ENCODE peak calls at places on chromosomes 7 and 10, in six cellular contexts. One of them, this sample, is unnamed.

GRCh38 chr10:44967596-44967995 is 8.0 kb downstream of the RASSF4 start:
- DNase-seq in GM23338: no peak
- DNase-seq in IMR-90: no peak
- DNase-seq in stimulated activated CD4-positive, alpha-beta T cell treated with anti-CD3 and anti-CD28 coated beads, Interleukin-2, amount 100 ng/mL, for 48 hours: no peak
- DNase-seq in activated naive CD4-positive, alpha-beta T cell treated with anti-CD3 and anti-CD28 coated beads, Interleukin-2, amount 10 ng/mL, durations not matched to agents 7 days and 5 days: no peak
- DNase-seq in memory B cell: no peak
- DNase-seq in this sample: no peak

GRCh38 chr10:86242761-86243160 is 123.8 kb downstream of the GRID1 start:
- DNase-seq in memory B cell: no peak
- DNase-seq in IMR-90: no peak
- DNase-seq in activated naive CD4-positive, alpha-beta T cell treated with anti-CD3 and anti-CD28 coated beads, Interleukin-2, amount 10 ng/mL, durations not matched to agents 7 days and 5 days: no peak
- DNase-seq in GM23338: no peak
- DNase-seq in stimulated activated CD4-positive, alpha-beta T cell treated with anti-CD3 and anti-CD28 coated beads, Interleukin-2, amount 100 ng/mL, for 48 hours: no peak
- DNase-seq in this sample: no peak

GRCh38 chr10:24255115-24255895 is 46.4 kb downstream of the KIAA1217 start:
- DNase-seq in stimulated activated CD4-positive, alpha-beta T cell treated with anti-CD3 and anti-CD28 coated beads, Interleukin-2, amount 100 ng/mL, for 48 hours: no peak
- DNase-seq in activated naive CD4-positive, alpha-beta T cell treated with anti-CD3 and anti-CD28 coated beads, Interleukin-2, amount 10 ng/mL, durations not matched to agents 7 days and 5 days: no peak
- DNase-seq in IMR-90: no peak
- DNase-seq in memory B cell: no peak
- DNase-seq in GM23338: peak; percentile 65
- DNase-seq in this sample: no peak

GRCh38 chr7:22444181-22444966 is 55.6 kb downstream of the STEAP1B start:
- DNase-seq in stimulated activated CD4-positive, alpha-beta T cell treated with anti-CD3 and anti-CD28 coated beads, Interleukin-2, amount 100 ng/mL, for 48 hours: no peak
- DNase-seq in GM23338: no peak
- DNase-seq in memory B cell: no peak
- DNase-seq in activated naive CD4-positive, alpha-beta T cell treated with anti-CD3 and anti-CD28 coated beads, Interleukin-2, amount 10 ng/mL, durations not matched to agents 7 days and 5 days: no peak
- DNase-seq in IMR-90: no peak
- DNase-seq in this sample: no peak

GRCh38 chr10:70543911-70544310 is 58.6 kb downstream of the PRF1 start:
- DNase-seq in GM23338: no peak
- DNase-seq in IMR-90: no peak
- DNase-seq in memory B cell: no peak
- DNase-seq in stimulated activated CD4-positive, alpha-beta T cell treated with anti-CD3 and anti-CD28 coated beads, Interleukin-2, amount 100 ng/mL, for 48 hours: no peak
- DNase-seq in activated naive CD4-positive, alpha-beta T cell treated with anti-CD3 and anti-CD28 coated beads, Interleukin-2, amount 10 ng/mL, durations not matched to agents 7 days and 5 days: no peak
- DNase-seq in this sample: no peak

GRCh38 chr7:27161721-27162547 is 3.4 kb downstream of the HOXA9 start:
- DNase-seq in IMR-90: no peak
- DNase-seq in activated naive CD4-positive, alpha-beta T cell treated with anti-CD3 and anti-CD28 coated beads, Interleukin-2, amount 10 ng/mL, durations not matched to agents 7 days and 5 days: no peak
- DNase-seq in stimulated activated CD4-positive, alpha-beta T cell treated with anti-CD3 and anti-CD28 coated beads, Interleukin-2, amount 100 ng/mL, for 48 hours: no peak
- DNase-seq in memory B cell: no peak
- DNase-seq in GM23338: peak; percentile 42
- DNase-seq in this sample: no peak

GRCh38 chr10:118629211-118629610 is 33.8 kb upstream of the PRLHR start:
- DNase-seq in memory B cell: no peak
- DNase-seq in IMR-90: no peak
- DNase-seq in stimulated activated CD4-positive, alpha-beta T cell treated with anti-CD3 and anti-CD28 coated beads, Interleukin-2, amount 100 ng/mL, for 48 hours: no peak
- DNase-seq in activated naive CD4-positive, alpha-beta T cell treated with anti-CD3 and anti-CD28 coated beads, Interleukin-2, amount 10 ng/mL, durations not matched to agents 7 days and 5 days: no peak
- DNase-seq in GM23338: no peak
- DNase-seq in this sample: no peak

GRCh38 chr10:18158698-18159342 is 18.6 kb downstream of the CACNB2 start:
- DNase-seq in IMR-90: peak; percentile 37
- DNase-seq in GM23338: no peak
- DNase-seq in memory B cell: no peak
- DNase-seq in stimulated activated CD4-positive, alpha-beta T cell treated with anti-CD3 and anti-CD28 coated beads, Interleukin-2, amount 100 ng/mL, for 48 hours: no peak
- DNase-seq in activated naive CD4-positive, alpha-beta T cell treated with anti-CD3 and anti-CD28 coated beads, Interleukin-2, amount 10 ng/mL, durations not matched to agents 7 days and 5 days: no peak
- DNase-seq in this sample: no peak

GRCh38 chr7:158724658-158725505 is 20.3 kb upstream of the NCAPG2 start:
- DNase-seq in stimulated activated CD4-positive, alpha-beta T cell treated with anti-CD3 and anti-CD28 coated beads, Interleukin-2, amount 100 ng/mL, for 48 hours: no peak
- DNase-seq in IMR-90: no peak
- DNase-seq in GM23338: no peak
- DNase-seq in memory B cell: no peak
- DNase-seq in activated naive CD4-positive, alpha-beta T cell treated with anti-CD3 and anti-CD28 coated beads, Interleukin-2, amount 10 ng/mL, durations not matched to agents 7 days and 5 days: no peak
- DNase-seq in this sample: no peak

GRCh38 chr10:109282510-109282909 is 640.8 kb downstream of the XPNPEP1 start:
- DNase-seq in memory B cell: no peak
- DNase-seq in activated naive CD4-positive, alpha-beta T cell treated with anti-CD3 and anti-CD28 coated beads, Interleukin-2, amount 10 ng/mL, durations not matched to agents 7 days and 5 days: no peak
- DNase-seq in GM23338: no peak
- DNase-seq in IMR-90: peak; percentile 89
- DNase-seq in stimulated activated CD4-positive, alpha-beta T cell treated with anti-CD3 and anti-CD28 coated beads, Interleukin-2, amount 100 ng/mL, for 48 hours: no peak
- DNase-seq in this sample: no peak

GRCh38 chr10:103691267-103691666 is 164.1 kb downstream of the SH3PXD2A start:
- DNase-seq in GM23338: no peak
- DNase-seq in IMR-90: no peak
- DNase-seq in activated naive CD4-positive, alpha-beta T cell treated with anti-CD3 and anti-CD28 coated beads, Interleukin-2, amount 10 ng/mL, durations not matched to agents 7 days and 5 days: no peak
- DNase-seq in stimulated activated CD4-positive, alpha-beta T cell treated with anti-CD3 and anti-CD28 coated beads, Interleukin-2, amount 100 ng/mL, for 48 hours: no peak
- DNase-seq in memory B cell: no peak
- DNase-seq in this sample: no peak